ENCODE peak calls at places on chromosomes 6 and 20, in five cellular contexts. E is BJ, N is RWPE1, C is WTC11, R is progenitor cell of endocrine pancreas. Y is an unnamed sample.

GRCh38 chr6:143361536-143362191 is 88.8 kb downstream of the ADAT2 start:
- DNase-seq in C (no peak), N (no peak), R (no peak), E (no peak), Y (no peak)

GRCh38 chr6:134491473-134491872 is 173.6 kb upstream of the SGK1 start:
- DNase-seq in N (no peak), C (no peak), R (no peak), E (no peak), Y (no peak)

GRCh38 chr6:38554700-38555413 is 84.9 kb downstream of the BTBD9 start:
- DNase-seq in E (peak), N (peak), C (no peak), R (no peak), Y (no peak)

GRCh38 chr20:36717657-36718056 is 28.2 kb downstream of the NDRG3 start:
- DNase-seq in R (no peak), N (no peak), E (no peak), C (no peak), Y (peak)

GRCh38 chr20:3677733-3678132 is 4.1 kb downstream of the ADAM33 start:
- DNase-seq in R (no peak), E (no peak), N (no peak), C (no peak), Y (no peak)

GRCh38 chr20:53354314-53354713 is 239.3 kb downstream of the ZNF217 start:
- DNase-seq in C (no peak), N (no peak), R (no peak), E (no peak), Y (no peak)

GRCh38 chr6:15400572-15401004 is 154.7 kb downstream of the JARID2 start:
- DNase-seq in E (no peak), N (no peak), R (peak), C (peak), Y (peak)

GRCh38 chr6:89781070-89782034 is 38.2 kb downstream of the MDN1 start:
- DNase-seq in C (no peak), N (no peak), E (no peak), R (no peak), Y (no peak)

GRCh38 chr6:44805239-44805849 is 417.8 kb downstream of the CDC5L start:
- DNase-seq in R (no peak), C (no peak), N (no peak), E (peak), Y (no peak)

GRCh38 chr20:31523361-31524283 is 9.4 kb downstream of the HM13 start:
- DNase-seq in E (no peak), N (no peak), R (no peak), C (no peak), Y (peak)

GRCh38 chr6:98957440-98957839 is 9.7 kb upstream of the FBXL4 start:
- DNase-seq in R (no peak), N (peak), C (no peak), E (peak), Y (peak)

GRCh38 chr6:6003334-6004146 is 3.2 kb downstream of the NRN1 start:
- DNase-seq in N (no peak), R (no peak), C (peak), E (no peak), Y (peak)

GRCh38 chr20:50690979-50691584 is at the start of gene RIPOR3:
- DNase-seq in N (no peak), C (peak), R (no peak), E (no peak), Y (peak)

GRCh38 chr6:75852721-75853120 is 103.7 kb downstream of the MYO6 start:
- DNase-seq in R (no peak), N (no peak), C (no peak), E (no peak), Y (no peak)

GRCh38 chr20:16256981-16257380 is 316.3 kb downstream of the KIF16B start:
- DNase-seq in N (no peak), E (no peak), C (no peak), R (no peak), Y (no peak)

GRCh38 chr6:7172605-7173185 is 64.9 kb downstream of the RREB1 start:
- DNase-seq in R (no peak), N (no peak), C (no peak), E (no peak), Y (no peak)

GRCh38 chr20:61297491-61297890 is 45.4 kb downstream of the CDH4 start:
- DNase-seq in R (no peak), C (no peak), N (no peak), E (no peak), Y (no peak)

GRCh38 chr6:92538296-92538695 is 881.1 kb downstream of the EPHA7 start:
- DNase-seq in N (peak), C (no peak), E (peak), R (no peak), Y (no peak)

GRCh38 chr6:84645000-84645399 is 119.4 kb downstream of the TBX18 start:
- DNase-seq in C (no peak), E (no peak), N (peak), R (no peak), Y (no peak)

GRCh38 chr6:46130665-46131064 is 876 bp downstream of the ENPP4 start:
- DNase-seq in E (no peak), R (no peak), N (no peak), C (no peak), Y (no peak)

GRCh38 chr6:127176175-127176574 is 57.7 kb downstream of the RSPO3 start:
- DNase-seq in E (peak), R (no peak), N (no peak), C (no peak), Y (no peak)

GRCh38 chr20:11060423-11061205 is 386.8 kb upstream of the JAG1 start:
- DNase-seq in E (no peak), R (no peak), C (no peak), N (no peak), Y (no peak)

GRCh38 chr6:165042912-165043311 is 266.5 kb downstream of the C6orf118 start:
- DNase-seq in C (peak), R (no peak), E (no peak), N (no peak), Y (no peak)

GRCh38 chr6:34317882-34318491 is 69.2 kb upstream of the SMIM29 start:
- DNase-seq in R (no peak), E (no peak), N (no peak), C (no peak), Y (no peak)

GRCh38 chr6:7071405-7071804 is 36.4 kb upstream of the RREB1 start:
- DNase-seq in E (no peak), C (no peak), R (no peak), N (no peak), Y (no peak)

GRCh38 chr6:3371222-3371949 is 85.5 kb downstream of the SLC22A23 start:
- DNase-seq in N (no peak), R (no peak), C (no peak), E (no peak), Y (no peak)

GRCh38 chr6:131651782-131652181 is 14.7 kb downstream of the ENPP3 start:
- DNase-seq in R (no peak), E (no peak), N (no peak), C (no peak), Y (no peak)

GRCh38 chr6:158943380-158944032 is 56.5 kb downstream of the RSPH3 start:
- DNase-seq in R (no peak), E (no peak), N (no peak), C (no peak), Y (no peak)

GRCh38 chr6:24982231-24982630 is 46.5 kb upstream of the RIPOR2 start:
- DNase-seq in N (no peak), C (no peak), R (no peak), E (peak), Y (no peak)

GRCh38 chr6:156808287-156808686 is 31.1 kb downstream of the ARID1B start:
- DNase-seq in C (no peak), N (no peak), E (no peak), R (no peak), Y (no peak)

GRCh38 chr6:14134211-14134910 is 16.8 kb downstream of the CD83 start:
- DNase-seq in N (no peak), E (no peak), R (no peak), C (no peak), Y (no peak)

GRCh38 chr6:116012471-116012949 is 48.2 kb downstream of the FRK start:
- DNase-seq in C (no peak), N (no peak), E (no peak), R (no peak), Y (no peak)

GRCh38 chr6:126701799-126702198 is 361.9 kb downstream of the CENPW start:
- DNase-seq in N (no peak), C (no peak), R (no peak), E (no peak), Y (no peak)

GRCh38 chr6:148392611-148393160 is 50.0 kb downstream of the SASH1 start:
- DNase-seq in N (no peak), R (no peak), C (no peak), E (no peak), Y (no peak)

GRCh38 chr6:167435209-167435728 is 110.4 kb downstream of the TTLL2 start:
- DNase-seq in E (no peak), N (no peak), R (no peak), C (no peak), Y (no peak)

GRCh38 chr20:13396036-13396435 is 175.0 kb downstream of the ISM1 start:
- DNase-seq in N (no peak), R (no peak), E (peak), C (no peak), Y (no peak)

GRCh38 chr6:48141975-48142374 is 31.0 kb upstream of the PTCHD4 start:
- DNase-seq in N (peak), E (no peak), R (no peak), C (no peak), Y (no peak)

GRCh38 chr6:160293844-160294243 is 35.2 kb upstream of the SLC22A2 start:
- DNase-seq in N (no peak), E (no peak), C (no peak), R (no peak), Y (no peak)

GRCh38 chr6:84976516-84977420 is 212.4 kb upstream of the TBX18 start:
- DNase-seq in C (no peak), R (no peak), N (no peak), E (no peak), Y (no peak)

GRCh38 chr20:44990425-44990824 is 24.1 kb downstream of the STK4 start:
- DNase-seq in R (no peak), E (no peak), N (peak), C (no peak), Y (no peak)

DNA sequence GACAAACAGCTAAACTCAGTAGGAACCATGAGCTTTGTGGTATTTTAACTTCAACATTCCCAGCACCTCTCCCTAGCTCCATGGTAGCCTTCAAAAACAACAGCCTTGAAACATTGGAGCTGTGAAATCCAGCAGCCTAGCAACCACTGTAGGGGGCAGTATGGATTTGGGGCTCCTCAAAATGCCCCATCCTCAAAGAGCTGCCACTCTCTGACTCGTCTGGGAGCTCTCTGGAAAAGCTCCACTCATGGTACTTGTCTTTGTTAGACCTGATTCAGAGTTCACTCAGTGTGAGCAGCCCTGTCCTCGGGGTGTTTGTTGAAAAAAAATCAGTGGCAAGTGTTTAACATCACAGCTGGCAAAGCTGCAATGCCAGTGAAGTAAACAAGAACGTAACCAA is 82.9 kb downstream of the KIF6 start:
- DNase-seq in R (no peak), N (no peak), E (no peak), C (peak), Y (no peak)
- TF ChIP-seq CTCF in R (no peak), N (no peak), E (no peak), C (peak), Y (no peak)

DNA sequence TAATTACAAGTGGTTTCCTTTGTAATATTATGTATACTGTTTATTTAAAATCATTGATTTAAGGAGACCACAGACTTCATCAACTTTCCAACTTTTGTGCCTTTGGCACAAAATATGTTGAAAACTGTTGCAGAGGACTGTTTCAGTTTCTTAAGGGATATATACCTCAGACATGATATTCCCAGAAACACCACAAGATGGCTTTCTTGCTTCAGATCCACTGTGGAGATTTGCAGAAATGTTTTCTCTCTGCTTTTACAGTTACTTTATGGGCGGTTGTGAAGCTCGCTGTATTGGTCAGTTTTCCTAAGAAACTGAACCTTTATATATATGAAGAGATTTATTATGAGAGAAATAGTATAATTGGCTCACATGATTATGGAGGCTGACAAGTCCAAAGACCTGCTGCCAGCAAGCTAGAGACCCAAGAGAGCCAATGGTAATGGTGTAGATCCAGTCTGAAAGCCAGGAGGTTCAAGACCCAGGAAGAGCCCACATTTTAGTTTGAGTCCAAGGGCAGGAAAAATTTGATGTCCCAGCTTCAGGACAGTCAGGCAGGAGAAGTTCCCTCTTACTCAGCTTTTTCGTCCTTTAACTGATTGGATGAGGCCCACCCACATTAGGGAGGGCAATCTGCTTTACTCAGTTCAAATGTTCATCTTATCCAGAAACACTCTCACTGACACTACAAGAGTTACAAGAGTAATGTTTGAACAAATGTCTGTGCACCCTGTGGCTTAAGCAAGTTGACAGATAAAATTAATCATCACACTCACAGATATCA is 12.8 kb downstream of the ME1 start:
- DNase-seq in C (no peak), R (no peak), N (peak), E (no peak), Y (no peak)
- TF ChIP-seq CTCF in C (no peak), R (peak), N (peak), E (peak), Y (peak)

GRCh38 chr6:10695086-10695657 is 400 bp downstream of the PAK1IP1 start:
- DNase-seq in N (peak), C (no peak), R (no peak), E (no peak), Y (no peak)
- TF ChIP-seq CTCF in N (no peak), C (no peak), R (no peak), E (no peak), Y (no peak)

GRCh38 chr6:79646006-79646405 is 14.9 kb downstream of the SH3BGRL2 start:
- DNase-seq in R (no peak), C (peak), N (no peak), E (no peak), Y (peak)
- TF ChIP-seq CTCF in R (peak), C (peak), N (no peak), E (peak), Y (peak)

GRCh38 chr20:40776702-40777457 is 87.8 kb upstream of the MAFB start:
- DNase-seq in E (no peak), C (no peak), R (no peak), N (no peak), Y (no peak)

GRCh38 chr20:40775747-40776146 is 86.7 kb upstream of the MAFB start:
- DNase-seq in R (no peak), C (no peak), N (no peak), E (no peak), Y (no peak)

GRCh38 chr20:40778894-40779496 is 90.0 kb upstream of the MAFB start:
- DNase-seq in R (no peak), E (no peak), C (no peak), N (no peak), Y (no peak)

GRCh38 chr20:40781340-40781916 is 92.4 kb upstream of the MAFB start:
- DNase-seq in R (no peak), E (no peak), C (no peak), N (no peak), Y (no peak)

DNA sequence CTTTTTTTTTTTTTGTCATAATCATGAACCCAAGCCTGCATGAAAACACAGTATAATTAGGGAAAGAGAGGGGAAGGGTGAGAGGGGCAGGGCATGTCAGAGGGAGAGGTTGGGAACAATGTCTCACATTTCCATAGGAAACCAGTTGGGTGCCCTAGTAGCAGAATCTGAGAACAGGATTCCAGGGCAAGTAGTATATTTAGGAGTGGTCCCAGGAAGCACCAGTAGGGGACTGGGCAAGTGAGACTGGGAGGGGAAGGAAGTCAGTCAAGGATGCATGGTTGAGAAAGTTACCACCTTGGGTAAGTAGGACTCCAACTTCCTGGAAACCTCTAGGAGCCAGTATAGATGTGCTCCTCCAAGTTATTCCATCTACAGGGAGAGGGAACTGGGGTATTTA is 88.6 kb upstream of the MAFB start:
- DNase-seq in E (no peak), N (no peak), R (no peak), C (no peak), Y (no peak)
- TF ChIP-seq CTCF in E (no peak), N (no peak), R (no peak), C (no peak), Y (no peak)

DNA sequence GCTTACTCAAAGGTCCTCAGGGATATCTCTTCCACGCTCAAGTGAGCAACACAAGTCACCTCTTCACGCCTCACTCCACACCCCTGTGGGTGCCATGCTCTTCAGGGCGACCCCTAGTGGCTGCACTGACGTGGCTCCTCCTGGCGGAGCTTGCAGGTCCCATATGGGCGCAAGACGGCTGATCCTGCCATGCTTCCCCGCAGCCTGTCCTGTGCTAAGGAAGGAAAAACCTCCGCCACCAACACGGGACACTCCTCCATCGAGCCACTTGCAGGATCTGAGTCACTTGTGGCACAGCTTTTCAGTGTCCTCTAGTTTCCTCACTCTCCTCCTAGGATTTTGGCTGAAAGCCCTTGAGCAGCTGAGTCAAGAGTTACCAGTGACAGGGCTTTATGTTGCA is 90.7 kb downstream of the KHDC1L start:
- DNase-seq in E (no peak), N (no peak), R (peak), C (peak), Y (peak)
- TF ChIP-seq CTCF in E (peak), N (no peak), R (peak), C (peak), Y (peak)

DNA sequence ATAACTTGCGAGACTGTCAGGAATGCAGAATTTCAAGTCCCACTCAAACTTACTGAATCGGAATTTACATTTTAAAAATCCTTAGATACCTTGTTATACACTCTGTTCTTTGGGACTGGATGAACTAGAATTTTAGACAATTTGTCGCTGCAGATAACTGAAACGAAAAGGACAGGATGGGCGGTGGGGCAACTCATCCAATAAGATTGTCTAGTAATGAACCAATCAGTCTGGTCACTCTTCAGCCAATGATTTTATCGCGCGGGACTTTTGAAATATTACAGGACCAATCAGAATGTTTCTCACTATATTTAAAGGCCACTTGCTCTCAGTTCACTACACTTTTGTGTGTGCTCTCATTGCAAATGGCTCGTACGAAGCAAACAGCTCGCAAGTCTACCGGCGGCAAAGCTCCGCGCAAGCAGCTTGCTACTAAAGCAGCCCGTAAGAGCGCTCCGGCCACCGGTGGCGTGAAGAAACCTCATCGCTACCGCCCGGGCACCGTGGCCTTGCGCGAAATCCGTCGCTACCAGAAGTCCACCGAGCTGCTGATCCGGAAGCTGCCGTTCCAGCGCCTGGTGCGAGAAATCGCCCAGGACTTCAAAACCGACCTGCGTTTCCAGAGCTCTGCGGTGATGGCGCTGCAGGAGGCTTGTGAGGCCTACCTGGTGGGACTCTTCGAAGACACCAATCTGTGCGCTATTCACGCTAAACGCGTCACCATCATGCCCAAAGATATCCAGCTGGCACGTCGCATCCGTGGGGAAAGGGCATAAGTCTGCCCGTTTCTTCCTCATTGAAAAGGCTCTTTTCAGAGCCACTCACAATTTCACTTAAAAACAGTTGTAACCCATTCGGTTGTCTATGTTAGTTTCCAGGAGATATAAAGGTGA is 41.9 kb upstream of the HFE start:
- DNase-seq in C (peak), E (peak), N (peak), R (no peak), Y (peak)
- TF ChIP-seq CTCF in C (no peak), E (peak), N (no peak), R (no peak), Y (no peak)

GRCh38 chr6:130147151-130147550 is 75.6 kb downstream of the SAMD3 start:
- DNase-seq in E (no peak), N (no peak), C (no peak), R (no peak), Y (no peak)

GRCh38 chr6:130150906-130151305 is 71.8 kb downstream of the SAMD3 start:
- DNase-seq in R (no peak), E (no peak), N (no peak), C (no peak), Y (no peak)

GRCh38 chr6:130143709-130144108 is 79.0 kb downstream of the SAMD3 start:
- DNase-seq in R (no peak), E (no peak), N (no peak), C (no peak), Y (no peak)

GRCh38 chr6:130152908-130153510 is 69.7 kb downstream of the SAMD3 start:
- DNase-seq in C (no peak), E (no peak), N (no peak), R (no peak), Y (no peak)

GRCh38 chr6:130148181-130148580 is 74.6 kb downstream of the SAMD3 start:
- DNase-seq in N (no peak), R (no peak), C (peak), E (no peak), Y (no peak)
- TF ChIP-seq CTCF in N (no peak), R (no peak), C (peak), E (no peak), Y (peak)

Y was measured in endothelial cell.